ENCODE peak calls at places on chromosomes 6 and 20, in four cellular contexts. V is esophagus squamous epithelium, F is SJCRH30, Z is endothelial cell of umbilical vein. M is an unnamed sample.

GRCh38 chr6:53648571-53648970 is 17.0 kb downstream of the KLHL31 start:
- DNase-seq in Z (no peak), V (no peak), F (no peak), M (no peak)

GRCh38 chr6:7315684-7316366 is 2.8 kb upstream of the SSR1 start:
- DNase-seq in Z (no peak), V (no peak), F (no peak), M (no peak)

GRCh38 chr6:45123023-45123422 is 205.1 kb upstream of the RUNX2 start:
- DNase-seq in F (no peak), V (no peak), Z (no peak), M (no peak)

GRCh38 chr20:4227085-4227821 is 211.9 kb upstream of the RNF24 start:
- DNase-seq in V (no peak), F (peak; percentile 22), Z (no peak), M (no peak)

GRCh38 chr6:6856538-6857523 is 250.9 kb upstream of the RREB1 start:
- DNase-seq in F (no peak), V (peak; percentile 48), Z (no peak), M (no peak)

GRCh38 chr20:48247961-48248360 is 462.7 kb upstream of the SULF2 start:
- DNase-seq in V (no peak), F (no peak), Z (no peak), M (no peak)

GRCh38 chr6:158040051-158040803 is 58.6 kb downstream of the SYNJ2 start:
- DNase-seq in F (peak; percentile 65), Z (peak; percentile 99), V (no peak), M (no peak)

GRCh38 chr6:6659600-6660327 is 71.2 kb downstream of the LY86 start:
- DNase-seq in Z (no peak), F (no peak), V (no peak), M (no peak)

GRCh38 chr20:64232794-64233193 is 22.8 kb upstream of the PCMTD2 start:
- DNase-seq in F (no peak), V (no peak), Z (no peak), M (no peak)

GRCh38 chr6:109075934-109076333 is 18.7 kb downstream of the SESN1 start:
- DNase-seq in Z (no peak), F (no peak), V (no peak), M (no peak)

GRCh38 chr20:10861619-10862018 is 187.8 kb upstream of the JAG1 start:
- DNase-seq in F (no peak), Z (peak; percentile 80), V (no peak), M (no peak)

GRCh38 chr20:10863337-10864060 is 189.7 kb upstream of the JAG1 start:
- DNase-seq in F (no peak), Z (peak; percentile 87), V (no peak), M (no peak)

GRCh38 chr20:10868299-10868698 is 194.5 kb upstream of the JAG1 start:
- DNase-seq in F (no peak), V (no peak), Z (no peak), M (no peak)

GRCh38 chr20:10861086-10861485 is 187.3 kb upstream of the JAG1 start:
- DNase-seq in Z (no peak), V (no peak), F (no peak), M (no peak)

DNA sequence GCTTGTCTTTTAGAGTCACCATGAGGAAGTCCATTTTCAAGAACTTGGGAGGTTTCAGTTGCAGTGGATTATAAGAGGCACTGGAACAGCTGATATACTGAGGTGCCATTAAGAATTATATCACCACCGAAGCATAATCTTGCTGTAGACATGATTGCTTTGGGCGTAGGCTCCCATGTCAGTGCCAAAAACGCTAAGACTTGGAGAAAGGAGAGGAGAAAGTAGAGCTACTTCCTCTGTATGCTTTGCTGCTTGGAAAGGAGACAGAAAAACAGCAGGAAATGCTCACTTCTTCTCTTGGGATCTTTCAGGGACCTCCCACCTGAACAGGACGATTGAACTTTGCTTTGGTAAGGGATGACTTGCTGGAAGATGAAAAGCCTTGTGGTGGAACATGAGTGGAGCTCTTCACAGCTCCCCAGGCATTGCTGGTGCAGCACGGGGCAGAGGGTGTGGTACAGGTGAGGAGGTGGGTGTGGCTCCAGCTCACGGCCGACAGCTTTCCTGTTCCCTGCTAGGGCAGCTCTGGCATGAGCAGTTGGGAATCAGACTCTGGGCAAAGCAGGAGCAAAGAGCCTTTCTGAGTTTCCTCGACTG is 190.4 kb upstream of the JAG1 start:
- DNase-seq in Z (no peak), V (no peak), F (no peak), M (no peak)
- H3K27ac ChIP-seq in Z (peak overlapping the region; percentile 59), V (peak overlapping the region; percentile 86), F (no peak overlapping the region), M (no peak overlapping the region)

GRCh38 chr6:3328796-3329195 is 70.0 kb downstream of the PSMG4 start:
- DNase-seq in Z (no peak), V (no peak), F (no peak), M (no peak)

GRCh38 chr6:3326981-3327380 is 68.2 kb downstream of the PSMG4 start:
- DNase-seq in V (no peak), Z (no peak), F (no peak), M (no peak)

GRCh38 chr6:3328145-3328544 is 69.4 kb downstream of the PSMG4 start:
- DNase-seq in Z (no peak), F (no peak), V (no peak), M (no peak)

GRCh38 chr6:3326179-3326971 is 67.6 kb downstream of the PSMG4 start:
- DNase-seq in V (no peak), Z (no peak), F (no peak), M (no peak)

GRCh38 chr6:3327403-3327802 is 68.7 kb downstream of the PSMG4 start:
- DNase-seq in V (no peak), Z (no peak), F (no peak), M (no peak)
- H3K4me1 ChIP-seq in V (peaks cover 53% of the 10 kb centered on the region), Z (peaks cover 23% of the 10 kb centered on the region), F (peaks cover 18% of the 10 kb centered on the region), M (no peaks in the 10 kb centered on the region)

DNA sequence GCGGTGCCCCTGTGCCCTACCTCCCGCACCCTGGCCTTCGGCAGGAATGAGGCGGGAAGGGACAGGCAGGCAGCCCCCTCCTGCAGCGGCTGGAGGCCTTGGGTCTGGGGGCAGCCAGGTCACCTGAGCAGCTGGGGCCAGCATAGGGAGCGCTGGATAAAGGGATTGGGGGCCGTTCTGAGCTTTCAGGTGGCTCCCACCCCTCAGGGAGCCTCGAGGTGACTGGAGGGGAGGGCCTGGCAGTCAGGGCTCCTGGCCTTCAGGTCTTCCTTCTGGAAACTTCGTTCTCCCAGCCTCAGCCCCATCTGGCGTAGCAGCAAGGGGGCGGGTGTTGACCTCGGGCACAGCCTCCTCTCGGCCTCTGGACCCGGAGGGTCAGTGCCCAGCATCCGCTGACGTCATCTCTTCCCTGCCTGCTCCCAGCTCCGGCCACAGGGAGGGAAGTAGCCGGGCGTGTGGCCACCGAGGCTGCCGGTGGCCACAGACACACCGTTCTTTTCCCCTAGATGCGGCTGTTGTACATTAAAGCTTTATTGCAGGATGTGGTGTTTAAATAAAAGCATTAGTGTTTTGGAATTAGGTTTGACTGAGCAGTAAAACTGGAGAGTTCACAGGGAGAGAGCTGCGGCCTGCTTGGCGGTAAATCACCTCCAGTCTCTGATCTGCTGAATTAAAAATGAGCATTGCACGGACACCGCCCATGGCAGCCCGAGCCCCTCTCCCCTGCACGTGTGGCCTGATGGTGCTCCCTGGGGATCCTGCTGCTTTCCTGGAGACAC is 80.0 kb upstream of the GATA5 start:
- DNase-seq in V (no peak), Z (no peak), F (no peak), M (no peak)
- H3K27ac ChIP-seq in V (no peak overlapping the region), Z (no peak overlapping the region), F (no peak overlapping the region), M (no peak overlapping the region)

GRCh38 chr6:2939315-2940009 is 31.9 kb downstream of the SERPINB6 start:
- DNase-seq in F (no peak), Z (no peak), V (no peak), M (no peak)
- H3K4me1 ChIP-seq in F (no peaks in the 10 kb centered on the region), Z (peaks cover 20% of the 10 kb centered on the region), V (peaks cover 14% of the 10 kb centered on the region), M (peaks cover 28% of the 10 kb centered on the region)

DNA sequence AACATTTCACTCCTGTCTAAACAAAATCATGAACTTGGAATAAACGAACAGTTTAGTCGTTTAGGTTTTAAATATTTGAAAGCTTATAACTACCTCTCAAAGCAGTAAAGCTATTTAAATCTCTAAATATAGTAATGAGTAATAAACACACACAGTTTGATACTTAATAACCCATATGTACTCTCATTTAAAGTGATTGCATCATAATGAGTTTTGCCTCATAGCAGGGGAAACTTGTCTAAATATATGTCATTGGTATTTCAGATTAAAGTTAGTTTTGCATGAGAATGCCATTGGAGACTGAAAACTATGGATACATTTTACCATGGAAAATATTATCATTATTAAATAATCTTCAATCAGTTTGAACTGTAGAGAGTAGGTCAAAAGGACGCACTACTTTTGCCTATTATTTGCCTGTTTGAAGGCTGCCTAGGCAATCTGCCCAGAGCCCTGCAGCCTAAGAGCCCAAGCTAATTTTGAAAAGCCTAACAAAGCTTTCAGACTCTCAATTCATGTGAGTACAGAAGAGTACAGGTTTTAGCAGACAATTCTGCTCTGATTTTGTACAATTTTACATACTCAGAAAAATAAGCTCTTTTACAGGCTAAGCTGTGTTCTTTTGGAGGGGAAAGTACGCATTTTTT is 632.8 kb downstream of the HACE1 start:
- DNase-seq in V (no peak), F (no peak), Z (no peak), M (no peak)
- H3K27ac ChIP-seq in V (no peak overlapping the region), F (no peak overlapping the region), Z (no peak overlapping the region), M (no peak overlapping the region)

GRCh38 chr20:22575737-22576136 is 8.6 kb downstream of the FOXA2 start:
- DNase-seq in V (no peak), F (no peak), Z (no peak), M (no peak)
- H3K4me1 ChIP-seq in V (peaks cover 21% of the 10 kb centered on the region), F (peaks cover 30% of the 10 kb centered on the region), Z (no peaks in the 10 kb centered on the region), M (no peaks in the 10 kb centered on the region)

GRCh38 chr6:137866914-137867684 is at the start of gene TNFAIP3:
- DNase-seq in Z (peak; percentile 96), F (peak; percentile 93), V (peak; percentile 88), M (peak; percentile 95)

GRCh38 chr6:137867685-137868509 is 838 bp downstream of the TNFAIP3 start:
- DNase-seq in V (no peak), Z (peak; percentile 42), F (peak; percentile 79), M (no peak)

GRCh38 chr6:137864812-137865508 is 2.1 kb upstream of the TNFAIP3 start:
- DNase-seq in Z (no peak), F (no peak), V (no peak), M (no peak)

GRCh38 chr6:137868721-137869631 is 1.9 kb downstream of the TNFAIP3 start:
- DNase-seq in F (no peak), Z (no peak), V (no peak), M (no peak)

GRCh38 chr6:137866200-137866913 is 702 bp upstream of the TNFAIP3 start:
- DNase-seq in V (no peak), F (peak; percentile 62), Z (peak; percentile 43), M (no peak)
- H3K27ac ChIP-seq in V (peak overlapping the region; percentile 96), F (peak overlapping the region; percentile 99), Z (peak overlapping the region; percentile 65), M (peak overlapping the region; percentile 87)

DNA sequence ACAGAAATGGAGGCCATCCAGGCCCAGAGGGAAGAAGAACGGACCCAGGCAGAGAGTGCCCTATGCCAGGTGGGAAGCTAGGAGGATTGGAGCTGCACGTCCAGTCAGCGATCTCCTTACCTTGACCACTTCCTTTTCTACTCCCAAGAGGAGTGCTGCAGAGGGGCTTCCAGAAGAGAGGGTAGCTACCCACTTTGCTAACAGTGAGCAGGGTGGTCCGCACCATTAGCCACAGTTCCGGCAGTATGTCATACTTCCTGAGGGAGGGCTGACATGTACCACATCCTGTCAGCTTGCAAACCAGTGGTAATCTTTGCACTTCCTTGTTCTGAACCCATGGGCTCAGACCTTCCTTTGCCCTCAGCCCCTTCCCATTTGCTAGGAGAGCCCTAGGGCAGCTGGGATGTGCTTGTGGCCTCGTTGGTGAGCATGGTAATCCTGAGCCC is 35.4 kb downstream of the CEP250 start:
- DNase-seq in F (no peak), V (peak; percentile 19), Z (no peak), M (peak; percentile 32)
- H3K4me1 ChIP-seq in F (no peaks in the 10 kb centered on the region), V (no peaks in the 10 kb centered on the region), Z (peaks cover 8% of the 10 kb centered on the region), M (peaks cover 24% of the 10 kb centered on the region)